ENCODE peak calls at places on chromosomes 12 and 14, in six cellular contexts. B is H1, N is trophoblast cell, G is IMR-90, Y is H9, Q is neuronal stem cell. I is an unnamed sample.

GRCh38 chr12:3155710-3156386 is 78.7 kb downstream of the TSPAN9 start:
- DNase-seq in B (no peak), N (no peak), G (no peak), Y (no peak), Q (no peak), I (peak; percentile 89)

GRCh38 chr14:75442642-75443041 is 14.8 kb downstream of the JDP2 start:
- DNase-seq in B (no peak), N (no peak), G (peak; percentile 57), Y (no peak), Q (no peak), I (peak; percentile 35)

GRCh38 chr12:80936353-80936641 is 1.4 kb downstream of the LIN7A start:
- DNase-seq in B (no peak), N (no peak), G (no peak), Y (no peak), Q (no peak), I (no peak)

GRCh38 chr12:109732321-109733305 is 19.0 kb downstream of the FAM222A start:
- DNase-seq in B (peak; percentile 40), N (no peak), G (no peak), Y (peak; percentile 22), Q (no peak), I (no peak)

GRCh38 chr12:129081755-129082250 is 228.5 kb downstream of the GLT1D1 start:
- DNase-seq in B (no peak), N (no peak), G (no peak), Y (no peak), Q (no peak), I (no peak)

GRCh38 chr14:106372870-106373657 is 846.7 kb downstream of the TMEM121 start:
- DNase-seq in B (peak; percentile 65), N (peak; percentile 8), G (no peak), Y (no peak), Q (no peak), I (no peak)

GRCh38 chr14:65359503-65359902 is 53.0 kb upstream of the FUT8 start:
- DNase-seq in B (no peak), N (no peak), G (peak; percentile 59), Y (no peak), Q (no peak), I (no peak)

GRCh38 chr12:44193281-44193680 is 357.4 kb downstream of the TMEM117 start:
- DNase-seq in B (no peak), N (no peak), G (no peak), Y (no peak), Q (no peak), I (no peak)

GRCh38 chr14:104868060-104868740 is 3.1 kb downstream of the CEP170B start:
- DNase-seq in B (peak; percentile 40), N (no peak), G (no peak), Y (no peak), Q (no peak), I (no peak)

GRCh38 chr14:94795372-94795771 is 25.5 kb upstream of the GSC start:
- DNase-seq in B (no peak), N (no peak), G (no peak), Y (no peak), Q (no peak), I (no peak)

GRCh38 chr12:132342322-132342721 is 12.9 kb upstream of the GALNT9 start:
- DNase-seq in B (peak; percentile 76), N (no peak), G (no peak), Y (peak; percentile 80), Q (peak; percentile 17), I (no peak)

GRCh38 chr12:49231881-49232650 is 32.8 kb upstream of the TUBA1C start:
- DNase-seq in B (no peak), N (no peak), G (no peak), Y (no peak), Q (no peak), I (no peak)

GRCh38 chr12:116284401-116284800 is 6.9 kb upstream of the MED13L start:
- DNase-seq in B (no peak), N (no peak), G (no peak), Y (no peak), Q (no peak), I (no peak)

GRCh38 chr12:116278667-116279066 is 1.2 kb upstream of the MED13L start:
- DNase-seq in B (no peak), N (no peak), G (no peak), Y (no peak), Q (no peak), I (no peak)

GRCh38 chr12:116280590-116281290 is 3.2 kb upstream of the MED13L start:
- DNase-seq in B (no peak), N (no peak), G (no peak), Y (no peak), Q (no peak), I (no peak)

GRCh38 chr12:116278259-116278595 is 734 bp upstream of the MED13L start:
- DNase-seq in B (no peak), N (no peak), G (no peak), Y (no peak), Q (no peak), I (no peak)

GRCh38 chr12:116282371-116283286 is 5.1 kb upstream of the MED13L start:
- DNase-seq in B (no peak), N (no peak), G (no peak), Y (no peak), Q (no peak), I (no peak)
- H3K14ac ChIP-seq in B (no peak overlapping the region), N (no peak overlapping the region), G (peak overlapping the region; percentile 54), Y (no peak overlapping the region), Q (no peak overlapping the region), I (no peak overlapping the region)

DNA sequence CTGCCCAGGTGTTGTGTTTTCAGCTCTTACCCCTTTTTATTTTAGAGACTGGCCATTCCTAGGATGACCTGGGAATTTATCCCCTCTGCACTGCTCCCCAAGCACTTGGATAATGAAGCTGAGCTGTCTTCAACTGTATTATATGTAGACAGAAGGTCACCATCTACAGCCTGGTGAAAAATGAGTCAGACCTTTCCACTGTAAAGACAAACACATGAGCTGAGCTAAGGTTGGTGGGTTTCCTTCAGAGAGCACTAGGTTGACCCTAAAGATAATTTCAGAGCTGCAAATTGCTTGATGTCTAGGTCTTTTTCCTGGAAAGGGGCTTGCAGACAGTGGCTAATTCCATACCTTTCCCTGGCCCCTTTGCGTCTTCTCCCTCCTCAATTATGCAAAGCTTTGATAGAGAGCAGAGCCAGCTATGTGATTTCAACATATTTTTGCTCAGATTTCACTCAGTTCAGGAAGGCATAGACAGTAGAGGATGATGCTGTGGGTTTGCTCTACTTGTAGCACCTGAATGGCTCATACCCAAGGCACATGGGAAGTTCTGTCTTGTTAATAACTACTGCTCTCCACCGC is 9.2 kb upstream of the IKZF4 start:
- DNase-seq in B (no peak), N (no peak), G (no peak), Y (no peak), Q (no peak), I (peak; percentile 22)
- H3K14ac ChIP-seq in B (no peak overlapping the region), N (no peak overlapping the region), G (no peak overlapping the region), Y (no peak overlapping the region), Q (no peak overlapping the region), I (no peak overlapping the region)

GRCh38 chr14:31576949-31577348 is 15.7 kb downstream of the NUBPL start:
- DNase-seq in B (no peak), N (no peak), G (no peak), Y (no peak), Q (no peak), I (no peak)
- H3K14ac ChIP-seq in B (no peak overlapping the region), N (no peak overlapping the region), G (no peak overlapping the region), Y (no peak overlapping the region), Q (no peak overlapping the region), I (no peak overlapping the region)

GRCh38 chr12:1351926-1352325 is 242.5 kb downstream of the FBXL14 start:
- DNase-seq in B (no peak), N (no peak), G (peak; percentile 48), Y (no peak), Q (no peak), I (peak; percentile 43)

GRCh38 chr12:1350055-1350933 is 244.1 kb downstream of the FBXL14 start:
- DNase-seq in B (no peak), N (no peak), G (peak; percentile 86), Y (no peak), Q (no peak), I (peak; percentile 79)

GRCh38 chr12:1353451-1353850 is 240.9 kb downstream of the FBXL14 start:
- DNase-seq in B (no peak), N (no peak), G (no peak), Y (no peak), Q (no peak), I (no peak)

GRCh38 chr12:1348606-1349005 is 245.8 kb downstream of the FBXL14 start:
- DNase-seq in B (no peak), N (no peak), G (no peak), Y (no peak), Q (no peak), I (no peak)

GRCh38 chr12:1350934-1351240 is 243.5 kb downstream of the FBXL14 start:
- DNase-seq in B (no peak), N (no peak), G (no peak), Y (no peak), Q (no peak), I (no peak)
- H3K14ac ChIP-seq in B (no peak overlapping the region), N (no peak overlapping the region), G (peak overlapping the region; percentile 20), Y (no peak overlapping the region), Q (no peak overlapping the region), I (no peak overlapping the region)

DNA sequence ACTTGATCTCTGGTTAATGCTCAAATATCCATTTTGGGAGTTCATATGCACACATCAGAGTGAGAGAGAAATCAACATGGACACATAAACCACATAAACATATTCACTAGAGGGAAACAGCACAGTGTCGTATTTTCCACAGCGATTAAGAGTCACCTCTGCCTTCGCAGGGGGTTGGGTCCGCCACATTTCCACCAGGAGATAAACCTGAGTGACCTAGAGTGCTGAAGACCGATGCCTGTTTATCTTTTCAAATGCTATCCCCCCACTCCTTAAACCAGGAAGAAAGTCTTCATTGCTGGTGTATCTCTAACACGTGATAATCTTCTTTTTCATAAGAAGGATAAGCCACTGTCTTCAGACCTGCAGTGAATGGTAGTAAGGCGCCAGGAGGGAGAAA is 59.5 kb upstream of the FOXN3 start:
- DNase-seq in B (no peak), N (no peak), G (no peak), Y (no peak), Q (no peak), I (no peak)
- H3K14ac ChIP-seq in B (no peak overlapping the region), N (no peak overlapping the region), G (no peak overlapping the region), Y (no peak overlapping the region), Q (no peak overlapping the region), I (no peak overlapping the region)